ENCODE peak calls at places on chromosomes 7 and 10, in seven cellular contexts. R is occipital lobe; X is foreskin fibroblast; N is naive thymus-derived CD8-positive, alpha-beta T cell; W is naive B cell; T is A549; K is cardiac muscle cell. F is an unnamed sample.

GRCh38 chr10:119020627-119020946 is 8.9 kb upstream of the NANOS1 start:
- DNase-seq in R (no peak), X (peak; percentile 71), N (no peak), W (no peak), T (no peak), K (no peak), F (no peak)

GRCh38 chr7:157738064-157738460 is 401.3 kb downstream of the DNAJB6 start:
- DNase-seq in R (no peak), X (no peak), N (no peak), W (no peak), T (no peak), K (peak; percentile 45), F (no peak)

GRCh38 chr7:151129141-151129835 is 38.2 kb downstream of the GBX1 start:
- DNase-seq in R (no peak), X (no peak), N (no peak), W (no peak), T (no peak), K (no peak), F (no peak)

GRCh38 chr10:30737931-30738391 is 108.4 kb upstream of the LYZL2 start:
- DNase-seq in R (no peak), X (no peak), N (no peak), W (no peak), T (no peak), K (no peak), F (no peak)

GRCh38 chr10:31522820-31523219 is 203.8 kb downstream of the ZEB1 start:
- DNase-seq in R (no peak), X (no peak), N (no peak), W (no peak), T (no peak), K (peak; percentile 4), F (no peak)

GRCh38 chr7:117386125-117386709 is 41.1 kb downstream of the ASZ1 start:
- DNase-seq in R (no peak), X (peak; percentile 42), N (no peak), W (no peak), T (no peak), K (no peak), F (no peak)

GRCh38 chr7:40977533-40977932 is 725.4 kb downstream of the INHBA start:
- DNase-seq in R (no peak), X (no peak), N (no peak), W (no peak), T (no peak), K (no peak), F (no peak)

GRCh38 chr7:44307905-44308740 is 17.3 kb downstream of the CAMK2B start:
- DNase-seq in R (no peak), X (no peak), N (no peak), W (no peak), T (no peak), K (no peak), F (no peak)

GRCh38 chr10:119006451-119007210 is 22.9 kb upstream of the NANOS1 start:
- DNase-seq in R (peak; percentile 41), X (peak; percentile 97), N (no peak), W (no peak), T (peak; percentile 94), K (no peak), F (no peak)

GRCh38 chr10:79111427-79111826 is 42.7 kb downstream of the ZMIZ1 start:
- DNase-seq in R (no peak), X (peak; percentile 27), N (no peak), W (no peak), T (peak; percentile 85), K (no peak), F (no peak)

GRCh38 chr10:47371629-47372485 is 12.2 kb downstream of the ZNF488 start:
- DNase-seq in R (no peak), X (no peak), N (no peak), W (no peak), T (no peak), K (no peak), F (no peak)

GRCh38 chr10:3828404-3829192 is 43.6 kb upstream of the KLF6 start:
- DNase-seq in R (no peak), X (peak; percentile 77), N (peak; percentile 46), W (no peak), T (no peak), K (no peak), F (no peak)

GRCh38 chr10:127993281-127993680 is 86.4 kb downstream of the PTPRE start:
- DNase-seq in R (no peak), X (no peak), N (no peak), W (no peak), T (no peak), K (no peak), F (no peak)

GRCh38 chr10:51857326-51857725 is 157.9 kb upstream of the CSTF2T start:
- DNase-seq in R (no peak), X (no peak), N (no peak), W (no peak), T (no peak), K (no peak), F (no peak)

GRCh38 chr7:91634485-91635177 is 245.9 kb downstream of the MTERF1 start:
- DNase-seq in R (no peak), X (no peak), N (no peak), W (no peak), T (no peak), K (no peak), F (no peak)

GRCh38 chr10:50421026-50421719 is 169.9 kb upstream of the ASAH2 start:
- DNase-seq in R (no peak), X (peak; percentile 47), N (no peak), W (peak; percentile 36), T (peak; percentile 58), K (peak; percentile 41), F (peak; percentile 22)

GRCh38 chr7:133052826-133053225 is 29.1 kb downstream of the CHCHD3 start:
- DNase-seq in R (no peak), X (no peak), N (no peak), W (no peak), T (no peak), K (no peak), F (no peak)

GRCh38 chr7:129776397-129776792 is 164.9 kb downstream of the NRF1 start:
- DNase-seq in R (no peak), X (no peak), N (no peak), W (no peak), T (no peak), K (no peak), F (no peak)

GRCh38 chr7:28407643-28408042 is 4.7 kb upstream of the CREB5 start:
- DNase-seq in R (no peak), X (peak; percentile 86), N (no peak), W (no peak), T (peak; percentile 52), K (no peak), F (no peak)

GRCh38 chr10:43407148-43407575 is 1.8 kb downstream of the HNRNPF start:
- DNase-seq in R (peak; percentile 42), X (peak; percentile 76), N (peak; percentile 59), W (peak; percentile 69), T (peak; percentile 31), K (peak; percentile 76), F (peak; percentile 26)

GRCh38 chr10:61166065-61166464 is 222.1 kb upstream of the RHOBTB1 start:
- DNase-seq in R (no peak), X (no peak), N (no peak), W (no peak), T (no peak), K (no peak), F (no peak)

GRCh38 chr10:118501637-118502440 is 93.6 kb downstream of the PRLHR start:
- DNase-seq in R (no peak), X (peak; percentile 87), N (no peak), W (no peak), T (peak; percentile 44), K (no peak), F (no peak)

GRCh38 chr10:49309691-49310371 is 10.9 kb downstream of the C10orf71 start:
- DNase-seq in R (no peak), X (no peak), N (peak; percentile 10), W (peak; percentile 31), T (no peak), K (no peak), F (peak; percentile 58)

GRCh38 chr7:143382126-143382790 is 1.1 kb downstream of the ZYX start:
- DNase-seq in R (no peak), X (peak; percentile 34), N (no peak), W (no peak), T (no peak), K (no peak), F (no peak)

GRCh38 chr7:101031082-101031481 is 11.2 kb downstream of the MUC17 start:
- DNase-seq in R (no peak), X (no peak), N (no peak), W (no peak), T (peak; percentile 13), K (no peak), F (no peak)

GRCh38 chr7:88226886-88227516 is 7.2 kb upstream of the SRI start:
- DNase-seq in R (no peak), X (peak; percentile 92), N (no peak), W (no peak), T (peak; percentile 94), K (no peak), F (no peak)

GRCh38 chr10:95284807-95285206 is 6.0 kb downstream of the PDLIM1 start:
- DNase-seq in R (no peak), X (no peak), N (no peak), W (no peak), T (no peak), K (no peak), F (no peak)

GRCh38 chr7:17651296-17651695 is 289.0 kb downstream of the SNX13 start:
- DNase-seq in R (no peak), X (peak; percentile 62), N (no peak), W (no peak), T (no peak), K (no peak), F (no peak)

GRCh38 chr10:123562811-123563580 is 103.2 kb upstream of the GPR26 start:
- DNase-seq in R (no peak), X (no peak), N (no peak), W (no peak), T (no peak), K (no peak), F (no peak)

GRCh38 chr7:74203157-74203556 is 6.6 kb upstream of the LAT2 start:
- DNase-seq in R (no peak), X (peak; percentile 80), N (no peak), W (peak; percentile 54), T (peak; percentile 54), K (peak; percentile 60), F (peak; percentile 75)

GRCh38 chr10:103476046-103476768 is 2.8 kb downstream of the CALHM3 start:
- DNase-seq in R (no peak), X (no peak), N (no peak), W (no peak), T (peak; percentile 39), K (peak; percentile 41), F (no peak)

GRCh38 chr7:157650131-157650631 is 313.4 kb downstream of the DNAJB6 start:
- DNase-seq in R (no peak), X (no peak), N (no peak), W (no peak), T (no peak), K (no peak), F (no peak)

GRCh38 chr7:5489991-5490536 is 66.4 kb upstream of the TNRC18 start:
- DNase-seq in R (no peak), X (no peak), N (no peak), W (no peak), T (no peak), K (no peak), F (no peak)